ENCODE peak calls at places on chromosomes 11 and 22, in eight cellular contexts. A is HFF-Myc, H is GM23338, F is fibroblast of the aortic adventitia, K is AG09309, C is tibial nerve, W is cardiac fibroblast, B is PC-3. P is an unnamed sample.

GRCh38 chr22:50627452-50627913 is 469 bp downstream of the ARSA start:
- DNase-seq in W (no peak), B (no peak), A (no peak), C (no peak), F (no peak), K (no peak), H (peak), P (no peak)

GRCh38 chr22:41047741-41048140 is 44.7 kb upstream of the EP300 start:
- DNase-seq in K (no peak), C (no peak), B (no peak), A (no peak), F (no peak), W (peak), H (no peak), P (no peak)

GRCh38 chr11:120512727-120513435 is 1.3 kb downstream of the GRIK4 start:
- DNase-seq in A (no peak), K (no peak), W (no peak), C (no peak), H (no peak), F (no peak), B (peak), P (no peak)

GRCh38 chr22:29083576-29084566 is 11.0 kb downstream of the KREMEN1 start:
- DNase-seq in W (peak), F (peak), H (no peak), A (peak), B (peak), C (no peak), K (no peak), P (no peak)

GRCh38 chr11:47786373-47786772 is 19.2 kb upstream of the FNBP4 start:
- DNase-seq in W (peak), C (no peak), H (no peak), A (no peak), K (no peak), F (peak), B (no peak), P (peak)

GRCh38 chr11:31844351-31844750 is 33.2 kb upstream of the PAX6 start:
- DNase-seq in W (no peak), A (no peak), K (no peak), H (no peak), B (no peak), F (no peak), C (no peak), P (no peak)

GRCh38 chr11:5605849-5606248 is 9.4 kb downstream of the TRIM6 start:
- DNase-seq in C (no peak), A (no peak), W (peak), F (peak), H (no peak), K (peak), B (peak), P (no peak)

GRCh38 chr22:35892192-35892591 is 136.4 kb downstream of the RBFOX2 start:
- DNase-seq in C (no peak), F (peak), K (peak), B (peak), H (no peak), A (no peak), W (peak), P (no peak)

GRCh38 chr11:80816966-80817365 is 1376.1 kb upstream of the TENM4 start:
- DNase-seq in F (no peak), A (no peak), H (no peak), B (no peak), W (no peak), C (no peak), K (no peak), P (no peak)

GRCh38 chr11:3171931-3172560 is 6.9 kb upstream of the OSBPL5 start:
- DNase-seq in C (no peak), H (no peak), K (no peak), A (no peak), F (no peak), B (no peak), W (no peak), P (no peak)

GRCh38 chr11:2166091-2166851 is 5.3 kb upstream of the INS start:
- DNase-seq in K (no peak), F (no peak), B (peak), W (no peak), C (no peak), H (peak), A (no peak), P (no peak)

GRCh38 chr22:46681010-46681409 is 57.0 kb downstream of the CERK start:
- DNase-seq in C (no peak), K (no peak), A (no peak), H (peak), W (no peak), B (no peak), F (no peak), P (no peak)

GRCh38 chr11:73326929-73327811 is 19.1 kb downstream of the ARHGEF17 start:
- DNase-seq in C (no peak), F (peak), W (peak), H (no peak), B (peak), A (peak), K (no peak), P (no peak)

GRCh38 chr11:2828585-2829330 is 56.8 kb downstream of the CDKN1C start:
- DNase-seq in B (no peak), A (no peak), H (no peak), C (no peak), W (no peak), F (no peak), K (no peak), P (no peak)

GRCh38 chr11:118679483-118679882 is at the start of gene TREH:
- DNase-seq in F (no peak), B (no peak), W (no peak), K (no peak), H (no peak), A (no peak), C (no peak), P (no peak)

GRCh38 chr22:39666926-39667325 is 96.4 kb downstream of the CACNA1I start:
- DNase-seq in H (peak), B (no peak), K (no peak), A (no peak), C (no peak), W (no peak), F (no peak), P (no peak)

GRCh38 chr22:48632641-48633246 is 1194.9 kb downstream of the BRD1 start:
- DNase-seq in B (no peak), A (no peak), H (no peak), C (no peak), F (no peak), K (no peak), W (no peak), P (no peak)

GRCh38 chr11:3195251-3196160 is 23.1 kb downstream of the MRGPRG start:
- DNase-seq in B (no peak), H (peak), C (no peak), W (peak), A (no peak), K (no peak), F (no peak), P (no peak)

GRCh38 chr11:1744137-1744878 is 6.1 kb downstream of the IFITM10 start:
- DNase-seq in A (no peak), C (peak), H (no peak), W (no peak), F (no peak), B (no peak), K (no peak), P (peak)

GRCh38 chr11:26947379-26947844 is 46.5 kb upstream of the FIBIN start:
- DNase-seq in W (peak), F (peak), B (no peak), H (no peak), C (peak), K (peak), A (peak), P (peak)

GRCh38 chr11:34339149-34340064 is 18.4 kb downstream of the ABTB2 start:
- DNase-seq in C (no peak), H (no peak), A (no peak), W (peak), F (peak), B (peak), K (no peak), P (no peak)

GRCh38 chr11:10322830-10323792 is 18.2 kb downstream of the ADM start:
- DNase-seq in K (no peak), A (no peak), F (peak), W (peak), H (peak), C (no peak), B (peak), P (peak)

GRCh38 chr11:77379917-77380316 is 78.4 kb upstream of the GDPD4 start:
- DNase-seq in C (no peak), B (no peak), F (no peak), W (no peak), A (no peak), K (no peak), H (no peak), P (no peak)

GRCh38 chr11:99988105-99988907 is 698.8 kb upstream of the ARHGAP42 start:
- DNase-seq in H (no peak), K (no peak), A (no peak), C (peak), F (no peak), W (peak), B (no peak), P (no peak)

GRCh38 chr11:68924073-68924925 is 20.6 kb downstream of the IGHMBP2 start:
- DNase-seq in H (no peak), K (no peak), F (no peak), B (no peak), W (no peak), A (no peak), C (no peak), P (no peak)

GRCh38 chr22:40177738-40178416 is at the start of gene TNRC6B:
- DNase-seq in W (peak), A (peak), C (peak), K (peak), B (peak), H (peak), F (peak), P (peak)

GRCh38 chr22:50076646-50077624 is 8.3 kb downstream of the MLC1 start:
- DNase-seq in C (no peak), B (no peak), F (no peak), K (no peak), A (no peak), W (no peak), H (no peak), P (no peak)

GRCh38 chr22:27477171-27477570 is 324.4 kb downstream of the MN1 start:
- DNase-seq in W (no peak), C (no peak), H (no peak), A (no peak), K (no peak), B (no peak), F (no peak), P (no peak)

GRCh38 chr11:58574851-58575250 is 805 bp downstream of the LPXN start:
- DNase-seq in C (no peak), H (no peak), F (peak), A (no peak), W (peak), B (peak), K (peak), P (no peak)

GRCh38 chr11:118411523-118411922 is 10.1 kb downstream of the ATP5MG start:
- DNase-seq in K (no peak), W (no peak), F (no peak), H (no peak), C (no peak), A (no peak), B (no peak), P (no peak)

GRCh38 chr22:25566812-25567211 is 2.3 kb downstream of the GRK3 start:
- DNase-seq in C (no peak), F (no peak), H (no peak), B (no peak), A (no peak), W (no peak), K (no peak), P (no peak)

GRCh38 chr11:22923561-22923960 is 63.3 kb upstream of the CCDC179 start:
- DNase-seq in B (peak), K (no peak), H (no peak), W (no peak), A (no peak), F (no peak), C (no peak), P (no peak)

DNA sequence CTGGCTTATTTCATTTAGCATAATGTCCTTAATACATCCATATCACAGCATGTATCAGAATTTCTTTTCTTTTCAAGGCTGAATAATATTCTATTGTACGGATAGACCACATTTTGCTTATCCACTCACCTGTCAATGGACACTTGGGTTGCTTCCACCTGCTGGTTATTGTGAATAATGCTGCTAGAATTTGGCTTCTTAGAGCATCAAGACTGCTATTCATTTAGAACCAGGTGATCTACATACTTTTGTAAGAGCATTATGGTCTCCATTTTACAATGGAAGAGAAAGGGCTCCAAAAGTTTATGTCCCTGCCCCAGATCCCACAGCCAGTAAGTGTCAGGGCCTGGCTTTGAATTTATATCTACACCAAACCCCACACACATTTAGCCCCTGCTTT is 100.7 kb upstream of the CD82 start:
- DNase-seq in A (no peak), C (no peak), B (peak), H (peak), W (no peak), F (no peak), K (no peak), P (no peak)
- TF ChIP-seq CTCF in A (no peak), C (no peak), B (peak), H (peak), W (no peak), F (no peak), K (peak), P (no peak)

GRCh38 chr11:131389582-131389981 is 19.2 kb downstream of the NTM start:
- DNase-seq in H (no peak), B (no peak), A (no peak), W (no peak), F (no peak), K (no peak), C (no peak), P (no peak)

GRCh38 chr11:131397666-131398065 is 27.3 kb downstream of the NTM start:
- DNase-seq in F (no peak), K (no peak), W (no peak), A (no peak), B (no peak), H (no peak), C (no peak), P (no peak)

GRCh38 chr11:131391161-131391560 is 20.7 kb downstream of the NTM start:
- DNase-seq in H (no peak), B (no peak), C (no peak), K (no peak), W (no peak), F (no peak), A (no peak), P (no peak)

GRCh38 chr11:131392528-131393255 is 22.3 kb downstream of the NTM start:
- DNase-seq in W (peak), C (no peak), H (peak), K (no peak), F (no peak), A (no peak), B (peak), P (no peak)
- TF ChIP-seq CTCF in W (no peak), C (no peak), H (peak), K (no peak), F (no peak), A (no peak), B (no peak), P (no peak)

DNA sequence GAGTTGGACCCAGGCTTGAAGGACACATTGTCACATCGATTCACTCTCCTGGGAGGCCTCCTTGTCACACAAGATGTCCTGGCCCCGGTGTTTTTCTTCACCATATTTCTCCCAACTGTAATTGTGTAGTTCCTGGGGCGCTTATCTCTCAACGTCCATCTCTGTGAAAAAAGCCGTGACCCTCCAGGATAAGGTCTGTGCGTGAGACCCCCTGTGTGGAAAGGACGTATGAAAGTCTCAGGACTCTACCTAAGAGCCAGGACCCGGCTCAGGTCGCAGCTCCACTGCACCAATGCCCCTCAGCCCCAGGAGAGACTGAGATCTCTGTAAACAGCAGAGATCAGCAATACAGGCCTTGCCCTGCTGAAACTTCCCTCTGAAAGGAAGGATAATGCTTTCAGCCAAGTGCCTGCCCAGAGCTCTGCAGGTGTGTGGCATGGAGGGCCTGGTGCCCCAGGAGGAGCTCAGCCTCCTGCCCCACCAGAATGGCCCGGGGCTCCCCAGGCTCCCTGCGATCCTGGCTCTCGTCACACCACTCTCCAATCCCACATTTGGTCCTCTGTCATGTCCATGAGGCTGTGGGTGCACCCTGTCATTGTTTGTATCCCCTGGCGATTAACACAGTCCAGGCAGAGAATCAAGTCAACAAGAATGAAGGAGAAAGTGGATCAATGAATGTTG is 119.2 kb upstream of the TMEM45B start:
- DNase-seq in H (no peak), F (no peak), A (no peak), W (no peak), K (no peak), B (no peak), C (no peak), P (no peak)
- TF ChIP-seq CTCF in H (no peak), F (no peak), A (no peak), W (no peak), K (no peak), B (no peak), C (no peak), P (no peak)

GRCh38 chr11:96241351-96241841 is 101.6 kb downstream of the MAML2 start:
- DNase-seq in B (no peak), F (no peak), W (no peak), H (peak), K (no peak), A (no peak), C (no peak), P (no peak)
- TF ChIP-seq CTCF in B (peak), F (peak), W (no peak), H (peak), K (peak), A (peak), C (no peak), P (no peak)

GRCh38 chr11:111522426-111522825 is 7.8 kb downstream of the HOATZ start:
- DNase-seq in K (no peak), F (no peak), C (no peak), H (no peak), B (no peak), W (no peak), A (no peak), P (no peak)

GRCh38 chr11:111521132-111521531 is 6.6 kb downstream of the HOATZ start:
- DNase-seq in B (no peak), K (no peak), A (no peak), W (no peak), H (no peak), F (peak), C (no peak), P (no peak)

GRCh38 chr11:111520565-111520964 is 6.0 kb downstream of the HOATZ start:
- DNase-seq in K (peak), A (no peak), F (peak), H (no peak), B (peak), W (peak), C (no peak), P (no peak)

GRCh38 chr11:111515591-111515990 is 1.0 kb downstream of the HOATZ start:
- DNase-seq in K (no peak), B (no peak), H (no peak), F (no peak), C (no peak), A (no peak), W (no peak), P (no peak)

GRCh38 chr11:111518668-111519067 is 4.1 kb downstream of the HOATZ start:
- DNase-seq in B (no peak), W (no peak), C (no peak), F (no peak), H (no peak), K (no peak), A (no peak), P (no peak)
- TF ChIP-seq CTCF in B (no peak), W (no peak), C (no peak), F (no peak), H (no peak), K (no peak), A (no peak), P (no peak)

DNA sequence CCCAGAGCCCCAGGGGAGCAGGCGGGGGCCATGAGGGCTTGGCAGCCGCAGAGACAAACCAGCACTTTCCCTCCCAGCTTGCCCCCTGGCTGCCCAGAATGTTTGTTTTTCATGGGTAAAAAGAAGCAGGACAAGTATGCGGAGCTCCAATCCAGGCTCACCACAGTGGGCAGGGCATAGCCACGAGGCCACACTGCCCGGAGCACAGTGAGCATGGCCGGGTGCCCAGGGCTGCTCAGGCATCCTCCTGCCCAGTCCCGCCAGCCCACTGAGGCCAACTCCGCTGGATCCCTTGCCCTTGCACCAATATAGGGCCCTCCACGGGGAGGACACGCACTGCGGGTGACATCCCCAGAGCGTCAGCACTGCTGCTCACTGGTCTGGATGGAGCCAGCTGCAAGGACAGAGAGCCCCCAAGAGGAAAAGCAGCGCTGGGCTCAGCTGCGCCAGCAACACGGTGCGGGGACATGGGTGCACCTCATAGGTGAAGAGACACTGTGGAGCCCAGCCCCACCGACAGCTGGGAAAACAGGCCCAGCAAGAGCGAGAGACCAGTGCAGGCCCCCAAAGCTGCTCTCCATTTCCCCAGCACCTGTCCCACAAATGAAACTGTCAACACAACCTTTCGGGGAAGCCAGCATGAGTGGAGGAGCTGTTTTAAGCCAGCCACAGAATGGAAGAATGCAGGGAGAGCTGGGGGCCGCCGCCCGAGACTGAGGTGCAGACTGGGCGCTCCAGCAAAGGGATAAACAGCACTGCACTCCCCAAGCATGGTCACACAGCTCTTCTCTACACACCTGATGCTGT is 24.8 kb downstream of the ARVCF start:
- DNase-seq in K (no peak), A (no peak), B (no peak), F (no peak), H (no peak), C (no peak), W (no peak), P (no peak)
- TF ChIP-seq CTCF in K (no peak), A (no peak), B (no peak), F (no peak), H (no peak), C (no peak), W (no peak), P (no peak)